ENCODE peak calls at places on chromosomes 6 and 20, in eight cellular contexts. R is HCT116, E is H1, K is breast epithelium, J is endothelial cell of umbilical vein, V is HepG2, D is spleen, L is esophagus muscularis mucosa. M is an unnamed sample. For H3K27me3, the result is how much of the 10 kb centered on the place peaks cover.

GRCh38 chr6:449486-450419 is 58.2 kb downstream of the IRF4 start:
- DNase-seq in K (no peak), J (no peak), L (no peak), E (no peak), V (no peak), D (peak), R (no peak), M (no peak)

GRCh38 chr20:50777373-50777772 is 17.5 kb upstream of the BCAS4 start:
- DNase-seq in R (no peak), V (no peak), L (no peak), J (no peak), D (no peak), K (no peak), E (no peak), M (no peak)

GRCh38 chr20:6663751-6664388 is 103.6 kb upstream of the BMP2 start:
- DNase-seq in R (no peak), V (no peak), L (peak), K (no peak), J (peak), D (no peak), E (no peak), M (peak)

GRCh38 chr6:156390621-156391378 is 386.4 kb upstream of the ARID1B start:
- DNase-seq in K (no peak), J (no peak), R (no peak), L (peak), E (peak), D (no peak), V (no peak), M (no peak)

GRCh38 chr6:24897186-24897585 is 38.6 kb downstream of the RIPOR2 start:
- DNase-seq in L (no peak), V (no peak), D (no peak), K (no peak), E (no peak), J (no peak), R (no peak), M (no peak)

GRCh38 chr6:7086488-7086887 is 21.3 kb upstream of the RREB1 start:
- DNase-seq in D (peak), E (no peak), J (peak), K (no peak), V (no peak), R (no peak), L (no peak), M (peak)

GRCh38 chr6:108598316-108598863 is 37.7 kb downstream of the FOXO3 start:
- DNase-seq in K (no peak), J (no peak), R (no peak), E (no peak), V (no peak), L (no peak), D (no peak), M (no peak)

GRCh38 chr6:125717120-125717731 is 32.2 kb upstream of the HEY2 start:
- DNase-seq in V (no peak), R (no peak), E (no peak), D (no peak), K (no peak), J (no peak), L (no peak), M (no peak)

GRCh38 chr20:57791946-57792328 is 82.1 kb upstream of the PMEPA1 start:
- DNase-seq in J (no peak), R (no peak), V (no peak), K (no peak), D (peak), L (no peak), E (no peak), M (no peak)

GRCh38 chr6:54238407-54238806 is 69.8 kb upstream of the TINAG start:
- DNase-seq in K (no peak), D (no peak), V (no peak), L (no peak), J (peak), R (no peak), E (no peak), M (no peak)

GRCh38 chr6:113172531-113172966 is 684.6 kb upstream of the MARCKS start:
- DNase-seq in J (peak), V (no peak), L (no peak), E (no peak), D (no peak), R (no peak), K (no peak), M (peak)

GRCh38 chr6:34595332-34596090 is 39.4 kb upstream of the SPDEF start:
- DNase-seq in V (no peak), J (no peak), D (no peak), L (no peak), K (no peak), E (no peak), R (no peak), M (no peak)

GRCh38 chr6:148874698-148875293 is 128.0 kb downstream of the UST start:
- DNase-seq in E (no peak), L (no peak), V (no peak), R (no peak), D (no peak), J (no peak), K (no peak), M (no peak)

GRCh38 chr6:45843848-45844521 is 171.7 kb downstream of the CLIC5 start:
- DNase-seq in V (peak), K (no peak), J (no peak), L (peak), R (no peak), D (no peak), E (no peak), M (no peak)

GRCh38 chr6:138662474-138662873 is 111.1 kb upstream of the CCDC28A start:
- DNase-seq in E (no peak), R (no peak), J (no peak), V (peak), K (no peak), L (no peak), D (no peak), M (no peak)

GRCh38 chr6:163533443-163533842 is 118.9 kb downstream of the QKI start:
- DNase-seq in R (no peak), L (no peak), V (peak), E (no peak), J (peak), K (no peak), D (no peak), M (no peak)

GRCh38 chr6:79586548-79586947 is 44.6 kb upstream of the SH3BGRL2 start:
- DNase-seq in R (peak), L (no peak), K (no peak), E (no peak), V (peak), D (no peak), J (peak), M (no peak)

GRCh38 chr6:34174846-34175399 is 29.0 kb upstream of the GRM4 start:
- DNase-seq in J (no peak), E (no peak), K (no peak), R (no peak), D (peak), V (no peak), L (no peak), M (no peak)

GRCh38 chr20:50281831-50282591 is 91.4 kb downstream of the CEBPB start:
- DNase-seq in R (no peak), V (peak), K (no peak), D (no peak), J (no peak), L (no peak), E (peak), M (no peak)

GRCh38 chr20:12970372-12970821 is 38.4 kb upstream of the SPTLC3 start:
- DNase-seq in R (no peak), J (peak), K (no peak), D (no peak), E (no peak), L (no peak), V (peak), M (peak)

GRCh38 chr6:25468881-25469280 is 183.1 kb upstream of the SCGN start:
- DNase-seq in L (no peak), J (no peak), D (no peak), R (no peak), V (no peak), E (no peak), K (no peak), M (no peak)

GRCh38 chr6:147131728-147132127 is 72.5 kb upstream of the STXBP5 start:
- DNase-seq in L (no peak), V (no peak), K (no peak), D (no peak), J (no peak), R (no peak), E (no peak), M (no peak)

GRCh38 chr6:98590957-98591356 is 243.4 kb upstream of the POU3F2 start:
- DNase-seq in J (no peak), L (no peak), V (no peak), D (no peak), E (no peak), R (no peak), K (no peak), M (no peak)

GRCh38 chr6:14384175-14384949 is 266.8 kb downstream of the CD83 start:
- DNase-seq in V (no peak), D (no peak), J (no peak), R (no peak), K (no peak), L (no peak), E (no peak), M (no peak)

GRCh38 chr6:165743366-165743898 is 80.4 kb upstream of the PDE10A start:
- DNase-seq in D (no peak), V (no peak), L (no peak), K (no peak), E (no peak), R (no peak), J (no peak), M (no peak)

GRCh38 chr6:47938411-47938810 is 156.6 kb downstream of the OPN5 start:
- DNase-seq in L (no peak), J (no peak), V (no peak), D (no peak), K (no peak), E (no peak), R (no peak), M (no peak)

GRCh38 chr20:16501236-16501635 is 72.0 kb downstream of the KIF16B start:
- DNase-seq in E (no peak), L (no peak), V (no peak), R (no peak), K (no peak), D (no peak), J (no peak), M (no peak)

GRCh38 chr6:105192707-105193465 is 13.1 kb upstream of the POPDC3 start:
- DNase-seq in L (no peak), R (no peak), K (no peak), V (no peak), J (no peak), D (no peak), E (no peak), M (no peak)

GRCh38 chr6:109738667-109739066 is 47.6 kb downstream of the FIG4 start:
- DNase-seq in K (no peak), J (no peak), V (no peak), L (no peak), R (no peak), E (no peak), D (no peak), M (no peak)

GRCh38 chr20:47878601-47879004 is 93.3 kb upstream of the SULF2 start:
- DNase-seq in R (no peak), J (peak), K (no peak), V (no peak), L (no peak), E (no peak), D (no peak), M (no peak)

GRCh38 chr6:37819177-37819801 is at the start of gene ZFAND3:
- DNase-seq in E (peak), K (peak), D (peak), R (peak), J (peak), L (peak), V (peak), M (peak)
- TF ChIP-seq POLR2A in E (no peak), K (no peak), D (no peak), R (no peak), J (peak), L (no peak), V (peak), M (peak)

DNA sequence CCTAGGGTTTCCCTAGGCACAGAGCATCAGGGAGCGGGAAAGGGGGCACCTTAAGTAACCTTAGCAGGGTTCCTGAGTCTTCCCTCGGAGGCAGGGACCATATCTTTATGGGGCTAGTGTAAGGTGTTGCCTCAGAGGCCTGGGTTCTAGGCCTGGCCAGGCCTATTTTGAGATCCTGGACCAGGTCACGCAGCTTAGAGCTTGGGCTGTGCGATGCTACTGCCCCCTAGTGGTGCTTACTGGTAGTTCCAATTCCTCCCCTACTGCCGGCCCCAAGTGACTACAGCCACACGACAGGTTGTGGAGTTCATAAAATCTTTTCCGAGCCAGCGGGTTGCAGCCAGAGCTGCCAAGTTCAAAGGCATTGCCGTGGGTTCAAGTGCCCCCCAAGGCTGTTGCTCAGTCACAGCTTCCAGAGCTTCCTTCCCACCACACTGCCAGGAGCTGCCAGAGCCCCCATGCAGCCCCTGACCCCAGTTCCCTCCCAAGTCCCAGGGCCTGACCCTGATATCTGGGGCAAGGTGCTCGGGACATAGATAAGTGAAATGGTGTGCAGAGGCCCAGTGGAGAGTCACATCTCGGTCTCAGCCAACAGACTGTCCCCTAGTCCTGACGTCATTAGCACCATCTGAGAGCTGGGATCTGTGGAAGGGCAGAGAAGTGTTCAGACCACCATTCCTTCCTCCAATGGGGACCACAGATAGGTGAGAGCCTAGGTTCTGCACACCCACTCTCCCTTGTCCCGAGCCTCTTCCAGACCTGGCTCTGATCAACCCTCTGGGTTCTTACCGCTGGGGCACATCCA is 3.3 kb downstream of the LRRC73 start:
- DNase-seq in E (peak), V (peak), L (peak), R (peak), K (peak), J (peak), D (peak), M (peak)
- TF ChIP-seq POLR2AphosphoS5 in E (no peak), V (peak), L (peak), R (peak), K (no peak), J (no peak), D (peak), M (no peak)

GRCh38 chr6:32759669-32760068 is 3.7 kb downstream of the HLA-DQB2 start:
- DNase-seq in E (no peak), V (no peak), R (no peak), D (no peak), J (no peak), L (no peak), K (no peak), M (no peak)

GRCh38 chr6:32761084-32761483 is 2.2 kb downstream of the HLA-DQB2 start:
- DNase-seq in R (no peak), V (no peak), L (no peak), J (no peak), D (no peak), K (no peak), E (no peak), M (no peak)

GRCh38 chr6:32761548-32761947 is 1.8 kb downstream of the HLA-DQB2 start:
- DNase-seq in K (no peak), R (no peak), D (no peak), E (no peak), V (no peak), L (no peak), J (no peak), M (no peak)

GRCh38 chr6:32764050-32764449 is 718 bp upstream of the HLA-DQB2 start:
- DNase-seq in J (no peak), L (no peak), D (no peak), V (no peak), K (no peak), E (no peak), R (no peak), M (no peak)

GRCh38 chr6:32763417-32763816 is at the start of gene HLA-DQB2:
- DNase-seq in V (no peak), D (no peak), L (no peak), K (no peak), J (peak), E (no peak), R (peak), M (no peak)
- H3K27me3 ChIP-seq in V (under half), D (under half), L (under half), K (under half), J (under half), E (under half), R (under half), M (under half)

GRCh38 chr20:32052792-32053362 is 835 bp downstream of the HCK start:
- DNase-seq in E (peak), K (no peak), J (no peak), D (peak), V (no peak), R (no peak), L (no peak), M (peak)
- TF ChIP-seq POLR2A in E (no peak), K (no peak), J (no peak), D (no peak), V (no peak), R (no peak), L (no peak), M (no peak)